ENCODE peak calls at places on chromosomes 1 and 21, in seven cellular contexts. A, D, M, L, R, Q and W are unnamed samples.
A peak's percentile ranks its signal among the peaks of the same experiment; 100 is the strongest.

GRCh38 chr1:224623310-224623714 is 7.2 kb downstream of the CNIH3 start:
- DNase-seq in A (no peak), D (peak; percentile 64), M (no peak), L (no peak), R (no peak), Q (no peak), W (no peak)

GRCh38 chr1:82795503-82796149 is 994.9 kb downstream of the ADGRL2 start:
- DNase-seq in A (no peak), D (no peak), M (no peak), L (peak; percentile 26), R (no peak), Q (no peak), W (no peak)

GRCh38 chr1:236495359-236496120 is 28.2 kb upstream of the LGALS8 start:
- DNase-seq in A (no peak), D (no peak), M (peak; percentile 35), L (peak; percentile 48), R (no peak), Q (no peak), W (no peak)

GRCh38 chr1:77063118-77063517 is 156.1 kb downstream of the PIGK start:
- DNase-seq in A (no peak), D (no peak), M (no peak), L (peak; percentile 42), R (no peak), Q (no peak), W (no peak)

GRCh38 chr1:99725996-99726395 is 40.4 kb downstream of the FRRS1 start:
- DNase-seq in A (no peak), D (no peak), M (no peak), L (no peak), R (no peak), Q (no peak), W (peak; percentile 46)

GRCh38 chr1:35717911-35718476 is 690 bp downstream of the C1orf216 start:
- DNase-seq in A (no peak), D (no peak), M (peak; percentile 77), L (peak; percentile 70), R (no peak), Q (no peak), W (peak; percentile 77)

GRCh38 chr21:21200939-21201610 is 202.9 kb downstream of the NCAM2 start:
- DNase-seq in A (no peak), D (no peak), M (no peak), L (no peak), R (no peak), Q (no peak), W (no peak)

GRCh38 chr1:87305096-87305495 is 23.6 kb upstream of the LMO4 start:
- DNase-seq in A (no peak), D (no peak), M (no peak), L (no peak), R (no peak), Q (no peak), W (peak; percentile 77)

GRCh38 chr1:197915797-197916686 is 1.1 kb upstream of the LHX9 start:
- DNase-seq in A (no peak), D (no peak), M (peak; percentile 47), L (peak; percentile 95), R (no peak), Q (no peak), W (no peak)

GRCh38 chr1:218034464-218034863 is 250.6 kb upstream of the RRP15 start:
- DNase-seq in A (no peak), D (no peak), M (no peak), L (peak; percentile 89), R (no peak), Q (no peak), W (no peak)

GRCh38 chr1:244349581-244350001 is 102.1 kb downstream of the ADSS2 start:
- DNase-seq in A (no peak), D (no peak), M (peak; percentile 6), L (no peak), R (no peak), Q (no peak), W (no peak)

GRCh38 chr1:204830671-204831585 is 39.7 kb upstream of the NFASC start:
- DNase-seq in A (no peak), D (no peak), M (no peak), L (peak; percentile 24), R (no peak), Q (no peak), W (no peak)

GRCh38 chr1:200146100-200146499 is 118.6 kb downstream of the NR5A2 start:
- DNase-seq in A (no peak), D (no peak), M (no peak), L (no peak), R (no peak), Q (no peak), W (no peak)

GRCh38 chr1:226873771-226874578 is 3.6 kb downstream of the PSEN2 start:
- DNase-seq in A (no peak), D (no peak), M (no peak), L (no peak), R (no peak), Q (no peak), W (no peak)

GRCh38 chr1:96861836-96862235 is 140.3 kb downstream of the PTBP2 start:
- DNase-seq in A (no peak), D (no peak), M (no peak), L (no peak), R (no peak), Q (no peak), W (no peak)

GRCh38 chr1:207049974-207050391 is 1.0 kb downstream of the YOD1 start:
- DNase-seq in A (no peak), D (no peak), M (peak; percentile 46), L (peak; percentile 70), R (no peak), Q (no peak), W (peak; percentile 28)

GRCh38 chr1:75067975-75068374 is 66.2 kb upstream of the LHX8 start:
- DNase-seq in A (no peak), D (no peak), M (no peak), L (peak; percentile 56), R (no peak), Q (no peak), W (no peak)

GRCh38 chr1:36448530-36449051 is 1.7 kb downstream of the OSCP1 start:
- DNase-seq in A (no peak), D (no peak), M (peak; percentile 76), L (no peak), R (no peak), Q (no peak), W (peak; percentile 46)

GRCh38 chr21:35925497-35925896 is 134.8 kb downstream of the SETD4 start:
- DNase-seq in A (no peak), D (no peak), M (peak; percentile 43), L (no peak), R (no peak), Q (no peak), W (no peak)
- TF ChIP-seq POLR2AphosphoS5 in A (no peak), D (no peak), M (no peak), L (no peak), R (no peak), Q (no peak), W (no peak)

DNA sequence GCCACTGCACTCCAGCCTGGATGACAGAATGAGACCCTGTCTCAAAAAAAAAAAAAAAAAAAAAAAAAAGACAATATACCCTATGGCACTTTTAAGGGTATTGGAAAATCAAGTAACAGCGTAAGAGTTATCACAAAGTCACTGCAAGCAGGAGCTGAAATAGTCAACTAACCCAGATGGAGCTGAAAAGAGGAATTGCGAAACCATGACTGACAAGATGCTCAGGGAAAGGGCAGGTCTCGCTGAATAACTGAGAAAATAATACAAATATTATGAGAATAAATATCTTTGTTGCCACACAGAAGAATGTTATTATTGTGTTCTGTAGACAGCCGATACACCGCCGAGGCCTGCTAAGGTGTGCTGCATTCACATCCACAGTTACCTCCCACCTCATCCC is 17.8 kb downstream of the HLCS start:
- DNase-seq in A (no peak), D (no peak), M (no peak), L (no peak), R (no peak), Q (no peak), W (no peak)
- TF ChIP-seq POLR2AphosphoS5 in A (no peak), D (no peak), M (no peak), L (no peak), R (no peak), Q (no peak), W (no peak)

DNA sequence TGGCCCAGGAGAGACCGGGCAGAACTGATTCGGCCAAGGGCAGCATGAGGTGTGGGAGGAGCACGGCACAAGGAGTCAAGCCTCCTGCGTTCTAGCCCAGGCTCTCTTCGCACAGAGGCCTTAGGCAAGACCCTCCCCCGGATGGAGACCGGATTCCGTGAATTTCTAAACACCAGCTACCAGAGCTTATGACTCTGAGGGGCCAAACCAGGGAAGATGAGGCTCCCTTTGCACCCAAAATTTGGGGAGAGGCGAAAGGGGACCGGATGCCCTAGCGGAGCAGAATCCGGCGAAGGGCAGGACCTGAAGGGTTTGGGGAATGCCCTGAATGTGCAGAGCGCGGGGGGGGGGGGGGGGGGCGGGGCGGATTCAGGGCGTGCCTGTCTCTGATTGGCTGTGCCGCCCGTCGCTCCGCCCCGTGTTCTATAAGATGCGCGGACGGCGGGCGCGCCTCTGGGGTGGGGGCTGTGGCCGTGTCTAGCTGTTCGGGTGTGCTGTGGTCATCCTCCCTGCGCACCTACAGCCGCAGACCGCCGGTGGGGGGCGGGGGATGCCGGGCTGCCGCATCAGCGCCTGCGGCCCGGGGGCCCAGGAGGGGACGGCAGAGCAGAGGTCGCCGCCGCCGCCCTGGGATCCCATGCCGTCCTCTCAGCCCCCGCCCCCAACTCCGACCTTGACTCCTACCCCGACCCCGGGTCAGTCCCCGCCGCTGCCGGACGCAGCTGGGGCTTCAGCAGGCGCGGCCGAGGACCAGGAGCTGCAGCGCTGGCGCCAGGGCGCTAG is at the start of gene TRNP1:
- DNase-seq in A (peak; percentile 73), D (no peak), M (peak; percentile 99), L (peak; percentile 91), R (no peak), Q (peak; percentile 88), W (peak; percentile 18)
- TF ChIP-seq POLR2AphosphoS5 in A (peak; percentile 53), D (peak; percentile 95), M (no peak), L (peak; percentile 99), R (no peak), Q (no peak), W (no peak)

DNA sequence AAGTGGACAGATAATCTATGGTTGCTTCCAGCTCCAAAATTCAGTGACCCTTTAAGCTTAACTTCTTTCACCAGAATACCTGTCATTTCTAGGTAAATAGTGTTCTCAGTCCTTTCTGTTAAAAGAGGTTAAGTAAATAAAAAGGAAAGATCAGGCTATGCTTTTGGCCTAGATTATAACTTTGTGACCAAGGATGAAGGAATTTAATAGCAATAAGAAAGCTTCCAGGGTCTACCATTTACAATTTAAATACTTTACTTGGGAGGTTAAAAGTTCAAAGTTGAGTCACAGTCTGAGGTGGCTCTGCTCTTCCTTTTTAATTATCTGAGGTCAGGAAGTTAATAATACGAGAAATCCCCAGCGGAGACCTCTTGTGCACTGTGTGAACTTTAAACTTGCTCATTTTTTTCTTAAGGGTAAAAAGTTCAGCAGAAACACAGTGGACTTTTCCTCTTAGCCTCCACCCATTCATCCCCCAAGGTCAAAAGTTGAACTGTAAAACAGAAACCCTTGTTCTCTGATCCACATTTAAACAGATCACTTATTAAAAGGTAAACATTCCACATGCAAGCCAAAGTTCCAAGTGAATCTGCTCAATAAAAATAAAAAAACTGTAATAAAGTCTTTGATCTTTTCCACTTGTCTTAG is 187.1 kb downstream of the NRIP1 start:
- DNase-seq in A (no peak), D (no peak), M (no peak), L (no peak), R (no peak), Q (no peak), W (no peak)
- TF ChIP-seq POLR2AphosphoS5 in A (no peak), D (no peak), M (no peak), L (no peak), R (no peak), Q (no peak), W (no peak)